ENCODE peak calls at places on chromosomes 16 and 17, in five cellular contexts. U is right lobe of liver, L is ovary, I is Peyer's patch, X is A549. C is an unnamed sample.

GRCh38 chr16:31080756-31081419 is 6.7 kb downstream of the ZNF646 start:
- DNase-seq in X (no peak), I (no peak), U (no peak), L (no peak), C (no peak)

GRCh38 chr17:45877467-45877866 is 16.9 kb upstream of the MAPT start:
- DNase-seq in U (no peak), L (no peak), X (no peak), I (no peak), C (no peak)

GRCh38 chr16:50575743-50576142 is 27.5 kb downstream of the NKD1 start:
- DNase-seq in I (no peak), L (no peak), U (no peak), X (no peak), C (no peak)

GRCh38 chr17:4735825-4736651 is 3.6 kb upstream of the ZMYND15 start:
- DNase-seq in U (no peak), I (no peak), X (no peak), L (no peak), C (no peak)

GRCh38 chr17:27530791-27531391 is 74.6 kb downstream of the KSR1 start:
- DNase-seq in I (no peak), U (no peak), L (no peak), X (peak), C (peak)

GRCh38 chr17:48375356-48375755 is 54.7 kb downstream of the SKAP1 start:
- DNase-seq in X (no peak), L (no peak), U (no peak), I (no peak), C (no peak)

GRCh38 chr16:84957192-84957591 is 54.1 kb downstream of the ZDHHC7 start:
- DNase-seq in X (no peak), U (no peak), I (no peak), L (no peak), C (no peak)

GRCh38 chr17:7445011-7445927 is at the start of gene CHRNB1:
- DNase-seq in X (peak), L (peak), U (peak), I (peak), C (peak)

GRCh38 chr16:18788828-18789514 is 1.2 kb downstream of the RPS15A start:
- DNase-seq in X (no peak), L (no peak), I (no peak), U (no peak), C (no peak)

GRCh38 chr17:48868916-48869500 is 23.6 kb upstream of the ATP5MC1 start:
- DNase-seq in L (no peak), U (no peak), I (no peak), X (no peak), C (no peak)

GRCh38 chr17:29595107-29595942 is 2.4 kb downstream of the ANKRD13B start:
- DNase-seq in X (no peak), U (no peak), I (no peak), L (peak), C (peak)

GRCh38 chr17:63685021-63685420 is 14.9 kb downstream of the LIMD2 start:
- DNase-seq in I (no peak), U (no peak), X (no peak), L (no peak), C (peak)

GRCh38 chr16:80931985-80932720 is 74.5 kb downstream of the CMC2 start:
- DNase-seq in I (no peak), X (peak), U (peak), L (peak), C (peak)

GRCh38 chr16:46808997-46809396 is 22.0 kb downstream of the C16orf87 start:
- DNase-seq in I (peak), L (no peak), U (no peak), X (no peak), C (no peak)

GRCh38 chr17:17535957-17536356 is 39.8 kb upstream of the RASD1 start:
- DNase-seq in X (peak), I (no peak), U (peak), L (no peak), C (peak)

GRCh38 chr17:60108712-60109111 is 30.0 kb upstream of the HEATR6 start:
- DNase-seq in I (no peak), X (no peak), L (no peak), U (no peak), C (no peak)

GRCh38 chr16:1164382-1164781 is 11.5 kb downstream of the CACNA1H start:
- DNase-seq in L (no peak), X (no peak), I (no peak), U (no peak), C (no peak)

GRCh38 chr17:6455321-6455705 is 11.1 kb downstream of the PIMREG start:
- DNase-seq in I (peak), L (no peak), U (no peak), X (no peak), C (no peak)

GRCh38 chr16:18958621-18959578 is 24.8 kb upstream of the TMC7 start:
- DNase-seq in I (no peak), U (no peak), X (no peak), L (no peak), C (no peak)

GRCh38 chr17:1203967-1204291 is 24.1 kb upstream of the ABR start:
- DNase-seq in L (no peak), X (no peak), I (no peak), U (no peak), C (no peak)

GRCh38 chr17:1206016-1206787 is 26.4 kb upstream of the ABR start:
- DNase-seq in X (no peak), I (no peak), U (no peak), L (no peak), C (no peak)

GRCh38 chr17:1201132-1201702 is 21.4 kb upstream of the ABR start:
- DNase-seq in X (no peak), I (peak), L (no peak), U (no peak), C (peak)

GRCh38 chr17:1200440-1200839 is 20.7 kb upstream of the ABR start:
- DNase-seq in X (no peak), U (no peak), I (no peak), L (no peak), C (no peak)

DNA sequence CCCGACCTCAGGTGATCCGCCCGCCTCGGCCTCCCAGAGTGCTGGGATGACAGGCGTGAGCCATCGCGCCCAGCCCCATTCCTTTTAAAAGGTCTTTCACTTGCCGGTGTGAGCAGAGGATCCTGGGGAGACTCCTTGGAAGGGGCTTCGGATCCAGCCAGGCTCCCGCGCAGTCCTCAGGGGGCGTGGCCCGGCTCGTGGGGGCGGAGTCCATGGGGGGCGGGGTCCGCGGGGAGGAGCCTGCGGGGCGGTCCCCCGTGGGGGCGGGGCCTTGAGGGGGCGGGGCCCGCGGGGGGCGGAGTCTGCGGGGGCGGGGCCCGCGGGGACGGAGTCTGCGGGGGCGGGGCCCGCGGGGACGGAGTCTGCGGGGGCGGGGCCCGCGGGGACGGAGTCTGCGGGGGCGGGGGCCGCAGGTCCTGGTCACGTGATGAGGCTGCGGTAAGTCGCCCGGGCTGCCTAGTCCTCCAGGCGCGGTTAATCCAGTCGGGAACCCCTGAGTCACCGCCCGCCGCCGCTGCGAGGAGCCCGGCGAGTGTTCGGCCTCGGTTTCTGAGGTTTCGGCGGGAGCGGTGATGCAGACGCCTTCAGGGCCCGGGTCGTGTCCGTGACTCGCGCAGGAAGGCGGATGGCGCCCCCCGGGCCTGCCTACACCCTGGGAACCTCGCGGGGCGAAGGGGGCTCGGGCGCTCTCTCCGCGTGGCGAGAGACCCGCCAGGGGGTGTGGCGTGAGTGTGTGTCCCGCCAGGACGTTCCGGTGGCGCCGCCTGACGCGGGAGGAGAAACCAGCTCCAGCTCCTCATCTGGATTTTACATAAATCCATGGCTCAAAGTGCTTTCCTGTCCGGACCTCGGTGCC is 23.6 kb upstream of the ABR start:
- DNase-seq in X (peak), U (peak), L (peak), I (peak), C (peak)
- TF ChIP-seq CTCF in X (peak), U (no peak), L (no peak), I (no peak), C (no peak)

GRCh38 chr17:58380207-58381123 is 28.5 kb upstream of the SUPT4H1 start:
- DNase-seq in I (no peak), L (no peak), X (no peak), U (no peak), C (no peak)
- H3K27ac ChIP-seq in I (no peak), L (no peak), X (peak), U (peak), C (no peak)

GRCh38 chr17:50626037-50626574 is 8.6 kb upstream of the ABCC3 start:
- DNase-seq in L (peak), I (peak), U (peak), X (peak), C (peak)

GRCh38 chr17:50625032-50625871 is 9.4 kb upstream of the ABCC3 start:
- DNase-seq in L (no peak), X (no peak), U (no peak), I (no peak), C (no peak)

GRCh38 chr17:50627782-50628601 is 6.7 kb upstream of the ABCC3 start:
- DNase-seq in I (no peak), L (no peak), X (peak), U (peak), C (no peak)

GRCh38 chr17:50629902-50630301 is 4.8 kb upstream of the ABCC3 start:
- DNase-seq in L (no peak), X (no peak), I (no peak), U (peak), C (no peak)

GRCh38 chr17:50627386-50627781 is 7.3 kb upstream of the ABCC3 start:
- DNase-seq in I (no peak), L (no peak), X (no peak), U (no peak), C (no peak)
- TF ChIP-seq POLR2A in I (no peak), L (no peak), X (no peak), U (no peak), C (no peak)

GRCh38 chr17:55436224-55437164 is 14.9 kb upstream of the MMD start:
- DNase-seq in U (no peak), L (no peak), I (no peak), X (no peak), C (no peak)
- TF ChIP-seq CTCF in U (no peak), L (no peak), I (no peak), X (no peak), C (no peak)